ENCODE peak calls at places on chromosomes 11 and 22, in nine cellular contexts. G is thoracic aorta, P is GM23248, Y is colonic mucosa, I is stomach, T is A549, A is H1, K is aorta, E is right atrium auricular region. L is an unnamed sample.
A peak's percentile ranks its signal among the peaks of the same experiment; 100 is the strongest.

GRCh38 chr11:8041576-8041975 is 39.4 kb upstream of the TUB start:
- DNase-seq in G (no peak), P (no peak), Y (no peak), I (no peak), T (no peak), A (no peak), K (no peak), E (no peak), L (no peak)

GRCh38 chr22:37282385-37282677 is at the start of gene CYTH4:
- DNase-seq in G (no peak), P (no peak), Y (peak; percentile 55), I (peak; percentile 70), T (no peak), A (no peak), K (peak; percentile 87), E (peak; percentile 78), L (no peak)

GRCh38 chr22:31286360-31287255 is 5.7 kb downstream of the PIK3IP1 start:
- DNase-seq in G (no peak), P (no peak), Y (peak; percentile 45), I (no peak), T (no peak), A (no peak), K (no peak), E (no peak), L (no peak)

GRCh38 chr11:33027846-33028536 is 11.4 kb upstream of the TCP11L1 start:
- DNase-seq in G (no peak), P (peak; percentile 43), Y (no peak), I (no peak), T (no peak), A (no peak), K (no peak), E (no peak), L (no peak)

GRCh38 chr11:87037450-87038234 is at the start of gene TMEM135:
- DNase-seq in G (peak; percentile 77), P (peak; percentile 92), Y (peak; percentile 98), I (peak; percentile 95), T (peak; percentile 95), A (peak; percentile 97), K (peak; percentile 98), E (peak; percentile 96), L (peak; percentile 97)

GRCh38 chr11:78840190-78840589 is 265.5 kb upstream of the NARS2 start:
- DNase-seq in G (no peak), P (peak; percentile 74), Y (no peak), I (no peak), T (no peak), A (no peak), K (no peak), E (no peak), L (no peak)

GRCh38 chr22:38744981-38745380 is 10.8 kb downstream of the SUN2 start:
- DNase-seq in G (no peak), P (no peak), Y (no peak), I (no peak), T (no peak), A (no peak), K (no peak), E (no peak), L (no peak)

GRCh38 chr11:46322759-46323158 is 24.5 kb upstream of the DGKZ start:
- DNase-seq in G (no peak), P (peak; percentile 74), Y (peak; percentile 52), I (no peak), T (peak; percentile 51), A (peak; percentile 82), K (no peak), E (no peak), L (peak; percentile 67)

DNA sequence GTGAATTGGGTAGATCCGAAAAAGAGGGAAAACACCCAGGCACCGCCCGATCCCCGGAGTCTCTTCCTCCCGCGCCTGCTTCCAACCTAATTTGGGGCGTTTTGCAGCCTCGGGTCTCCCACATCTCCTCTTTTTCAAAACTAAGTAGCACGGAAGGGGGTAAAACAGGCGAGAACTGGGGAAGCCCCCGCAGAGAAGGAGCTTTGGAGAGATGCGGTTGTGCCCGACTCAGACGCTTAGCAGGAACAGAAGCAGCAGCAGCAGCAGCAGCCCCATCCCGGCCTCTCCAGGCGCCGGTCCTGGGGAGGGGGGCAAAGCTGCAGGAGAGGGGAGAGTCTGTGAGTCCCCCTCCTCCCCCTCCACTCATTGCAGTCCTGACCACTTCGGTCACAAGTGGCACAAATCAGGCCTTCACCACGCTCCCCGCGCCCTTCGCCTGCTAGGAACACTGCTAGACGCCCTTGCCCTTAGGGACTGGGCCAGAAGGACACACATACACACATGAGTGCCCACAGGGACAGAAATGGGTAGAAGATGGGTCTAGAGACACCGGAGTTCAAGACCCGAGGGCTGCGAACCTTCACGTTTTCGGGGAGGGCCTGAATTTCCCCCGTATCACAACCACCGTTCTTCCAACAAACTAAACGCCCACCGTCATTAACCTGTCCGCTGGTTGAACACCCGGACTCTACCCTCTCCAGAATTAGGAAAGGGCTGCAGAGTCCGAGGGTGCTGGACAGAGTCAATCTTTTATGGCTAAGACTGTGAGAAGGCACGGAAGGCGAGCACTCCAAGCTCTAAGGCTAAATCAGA is 98.3 kb upstream of the HSD17B12 start:
- DNase-seq in G (no peak), P (peak; percentile 15), Y (no peak), I (no peak), T (no peak), A (peak; percentile 55), K (no peak), E (no peak), L (no peak)
- H3K4me3 ChIP-seq in G (no peak overlapping the region), P (peak overlapping the region; percentile 80), Y (no peak overlapping the region), I (no peak overlapping the region), T (no peak overlapping the region), A (peak overlapping the region; percentile 78), K (no peak overlapping the region), E (no peak overlapping the region), L (no peak overlapping the region)

DNA sequence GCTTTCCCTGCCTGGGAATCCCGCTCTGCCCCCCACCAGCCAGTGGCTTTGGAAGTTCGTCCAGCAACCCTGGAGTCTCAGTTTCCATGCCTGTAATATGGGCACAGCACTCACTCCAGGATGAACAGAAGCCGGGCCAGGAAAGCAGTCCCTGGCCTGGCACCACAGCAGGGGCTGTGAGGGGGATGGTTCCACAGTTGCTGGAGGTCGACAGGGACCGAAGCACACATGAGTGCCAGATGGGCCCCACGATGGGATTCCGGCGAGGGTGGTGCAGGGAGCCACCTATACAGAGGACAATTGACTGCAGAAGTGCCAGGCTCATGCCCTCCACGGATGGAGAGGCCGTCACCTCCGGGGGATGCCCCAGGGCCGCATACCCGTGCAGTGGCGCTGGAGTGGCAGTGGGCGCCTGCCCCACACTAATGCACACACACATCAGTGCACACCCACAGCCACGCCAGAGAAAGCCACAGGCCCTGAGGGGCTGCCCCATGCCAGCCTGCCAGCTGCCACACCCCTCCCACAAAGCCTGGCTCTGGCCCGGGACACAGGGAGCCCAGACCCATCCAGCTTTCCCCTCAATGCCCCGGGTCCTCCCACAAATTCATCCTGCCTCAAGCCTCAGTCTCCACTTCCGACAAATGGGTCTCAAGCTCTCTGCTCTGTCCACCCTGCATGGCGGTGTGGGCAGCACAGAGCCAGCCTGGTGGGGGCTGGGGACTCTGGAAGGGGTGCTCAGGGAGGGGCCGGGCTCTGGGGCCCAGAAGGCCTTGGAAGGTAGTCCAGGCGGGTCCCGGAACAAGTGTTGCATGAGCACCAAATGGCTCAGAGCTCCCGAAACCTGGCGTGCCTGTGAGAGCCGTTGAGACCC is 9.7 kb downstream of the ASCL2 start:
- DNase-seq in G (no peak), P (no peak), Y (peak; percentile 14), I (peak; percentile 21), T (no peak), A (no peak), K (no peak), E (no peak), L (no peak)
- H3K4me1 ChIP-seq in G (no peaks in the 10 kb centered on the region), P (no peaks in the 10 kb centered on the region), Y (no peaks in the 10 kb centered on the region), I (peaks cover 7% of the 10 kb centered on the region), T (no peaks in the 10 kb centered on the region), A (no peaks in the 10 kb centered on the region), K (no peaks in the 10 kb centered on the region), E (no peaks in the 10 kb centered on the region), L (no peaks in the 10 kb centered on the region)

DNA sequence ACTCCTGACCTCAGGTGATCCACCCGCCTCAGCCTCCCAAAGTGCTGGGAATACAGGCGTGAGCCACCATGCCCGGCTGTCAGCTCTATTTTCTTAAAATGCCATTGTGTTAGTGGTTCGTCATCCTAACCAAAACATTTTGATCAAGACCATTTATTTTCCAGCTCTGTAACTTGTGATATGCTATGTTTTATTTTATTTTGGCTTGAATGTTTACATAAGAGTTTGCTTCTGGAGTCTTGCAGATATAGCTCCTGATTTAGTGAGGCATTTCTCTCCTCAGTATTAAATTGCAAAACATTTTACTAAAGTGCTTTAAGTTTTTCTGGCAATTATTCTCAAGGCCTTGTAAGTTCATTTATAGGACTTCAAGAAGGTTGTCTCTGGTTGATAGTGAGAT is 4.4 kb downstream of the EP300 start:
- DNase-seq in G (no peak), P (no peak), Y (no peak), I (no peak), T (no peak), A (no peak), K (no peak), E (no peak), L (no peak)
- H3K4me3 ChIP-seq in G (peak overlapping the region; percentile 1), P (no peak overlapping the region), Y (no peak overlapping the region), I (no peak overlapping the region), T (no peak overlapping the region), A (no peak overlapping the region), K (no peak overlapping the region), E (no peak overlapping the region), L (no peak overlapping the region)

GRCh38 chr11:115159122-115159665 is 345.0 kb downstream of the CADM1 start:
- DNase-seq in G (no peak), P (no peak), Y (no peak), I (no peak), T (no peak), A (no peak), K (no peak), E (no peak), L (no peak)

GRCh38 chr11:115155978-115156377 is 348.2 kb downstream of the CADM1 start:
- DNase-seq in G (no peak), P (no peak), Y (no peak), I (no peak), T (no peak), A (no peak), K (no peak), E (no peak), L (no peak)

GRCh38 chr11:115154355-115154736 is 349.9 kb downstream of the CADM1 start:
- DNase-seq in G (no peak), P (no peak), Y (no peak), I (no peak), T (no peak), A (no peak), K (no peak), E (no peak), L (no peak)

GRCh38 chr11:115157247-115157646 is 347.0 kb downstream of the CADM1 start:
- DNase-seq in G (no peak), P (no peak), Y (no peak), I (no peak), T (no peak), A (no peak), K (no peak), E (no peak), L (no peak)

GRCh38 chr11:115158053-115158452 is 346.2 kb downstream of the CADM1 start:
- DNase-seq in G (no peak), P (no peak), Y (no peak), I (no peak), T (no peak), A (no peak), K (no peak), E (no peak), L (no peak)
- H3K4me1 ChIP-seq in G (no peaks in the 10 kb centered on the region), P (no peaks in the 10 kb centered on the region), Y (no peaks in the 10 kb centered on the region), I (no peaks in the 10 kb centered on the region), T (peaks cover 5% of the 10 kb centered on the region), A (peaks cover 2% of the 10 kb centered on the region), K (no peaks in the 10 kb centered on the region), E (no peaks in the 10 kb centered on the region), L (no peaks in the 10 kb centered on the region)

GRCh38 chr11:48305923-48306322 is at the start of gene OR4S1:
- DNase-seq in G (no peak), P (no peak), Y (no peak), I (no peak), T (no peak), A (no peak), K (no peak), E (no peak), L (no peak)

GRCh38 chr11:48307760-48308386 is 1.9 kb downstream of the OR4S1 start:
- DNase-seq in G (no peak), P (peak; percentile 69), Y (peak; percentile 74), I (peak; percentile 70), T (peak; percentile 62), A (peak; percentile 75), K (no peak), E (peak; percentile 65), L (peak; percentile 91)
- H3K4me3 ChIP-seq in G (no peak overlapping the region), P (no peak overlapping the region), Y (no peak overlapping the region), I (no peak overlapping the region), T (no peak overlapping the region), A (no peak overlapping the region), K (no peak overlapping the region), E (no peak overlapping the region), L (no peak overlapping the region)

L was measured in A673.